ENCODE peak calls at places on chromosomes 16 and 17, in six cellular contexts. L is AG04450; R is CD4-positive, alpha-beta T cell; N is Caco-2; C is fibroblast of the aortic adventitia; E is progenitor cell of endocrine pancreas. V is an unnamed sample.

GRCh38 chr16:50265260-50265659 is 1.1 kb upstream of the ADCY7 start:
- DNase-seq in L (no peak), N (peak), R (peak), C (no peak), E (no peak), V (no peak)

GRCh38 chr17:61235821-61236197 is 163.8 kb upstream of the TBX2 start:
- DNase-seq in E (no peak), R (no peak), N (peak), C (peak), L (no peak), V (no peak)

GRCh38 chr17:61411944-61412859 is 12.6 kb downstream of the TBX2 start:
- DNase-seq in L (no peak), C (peak), N (peak), R (peak), E (peak), V (peak)

GRCh38 chr17:15659663-15660062 is 24.4 kb downstream of the TRIM16 start:
- DNase-seq in E (no peak), C (no peak), N (peak), L (no peak), R (no peak), V (no peak)

GRCh38 chr16:57689772-57690558 is 4.6 kb upstream of the DRC7 start:
- DNase-seq in E (no peak), N (no peak), L (no peak), R (peak), C (peak), V (no peak)

GRCh38 chr17:49071106-49071505 is 61.5 kb upstream of the B4GALNT2 start:
- DNase-seq in C (peak), N (no peak), L (no peak), R (no peak), E (no peak), V (no peak)

GRCh38 chr17:21275579-21276339 is 8.8 kb upstream of the MAP2K3 start:
- DNase-seq in C (peak), E (peak), N (peak), L (no peak), R (peak), V (peak)

GRCh38 chr17:81371910-81372760 is 23.1 kb upstream of the BAHCC1 start:
- DNase-seq in R (no peak), E (no peak), L (no peak), N (peak), C (peak), V (no peak)

GRCh38 chr16:12459401-12459791 is 344.3 kb downstream of the CPPED1 start:
- DNase-seq in L (no peak), N (no peak), E (no peak), C (no peak), R (no peak), V (no peak)

GRCh38 chr17:50331085-50331791 is 14.7 kb upstream of the XYLT2 start:
- DNase-seq in E (no peak), N (no peak), C (peak), R (no peak), L (peak), V (no peak)

GRCh38 chr17:80419255-80419654 is 4.3 kb downstream of the ENDOV start:
- DNase-seq in N (no peak), E (no peak), C (no peak), R (no peak), L (no peak), V (no peak)

GRCh38 chr16:2096853-2097620 is 38.7 kb downstream of the PKD1 start:
- DNase-seq in N (no peak), R (no peak), E (no peak), C (no peak), L (no peak), V (no peak)

GRCh38 chr16:8678068-8678927 is 3.9 kb downstream of the ABAT start:
- DNase-seq in L (peak), C (peak), R (no peak), N (peak), E (no peak), V (no peak)

GRCh38 chr16:72198021-72198420 is 26.1 kb upstream of the PMFBP1 start:
- DNase-seq in R (no peak), E (no peak), L (peak), N (no peak), C (peak), V (peak)

GRCh38 chr16:3363793-3364192 is 8.1 kb downstream of the OR2C1 start:
- DNase-seq in E (no peak), C (no peak), L (no peak), N (peak), R (no peak), V (no peak)

GRCh38 chr17:3879181-3879580 is 13.7 kb downstream of the CAMKK1 start:
- DNase-seq in N (no peak), E (no peak), C (peak), L (no peak), R (no peak), V (no peak)

GRCh38 chr17:69434164-69434579 is 19.7 kb downstream of the MAP2K6 start:
- DNase-seq in N (no peak), C (no peak), E (no peak), L (no peak), R (no peak), V (no peak)

GRCh38 chr16:48613061-48613957 is 3.3 kb upstream of the N4BP1 start:
- DNase-seq in E (no peak), R (peak), N (peak), L (peak), C (peak), V (no peak)

DNA sequence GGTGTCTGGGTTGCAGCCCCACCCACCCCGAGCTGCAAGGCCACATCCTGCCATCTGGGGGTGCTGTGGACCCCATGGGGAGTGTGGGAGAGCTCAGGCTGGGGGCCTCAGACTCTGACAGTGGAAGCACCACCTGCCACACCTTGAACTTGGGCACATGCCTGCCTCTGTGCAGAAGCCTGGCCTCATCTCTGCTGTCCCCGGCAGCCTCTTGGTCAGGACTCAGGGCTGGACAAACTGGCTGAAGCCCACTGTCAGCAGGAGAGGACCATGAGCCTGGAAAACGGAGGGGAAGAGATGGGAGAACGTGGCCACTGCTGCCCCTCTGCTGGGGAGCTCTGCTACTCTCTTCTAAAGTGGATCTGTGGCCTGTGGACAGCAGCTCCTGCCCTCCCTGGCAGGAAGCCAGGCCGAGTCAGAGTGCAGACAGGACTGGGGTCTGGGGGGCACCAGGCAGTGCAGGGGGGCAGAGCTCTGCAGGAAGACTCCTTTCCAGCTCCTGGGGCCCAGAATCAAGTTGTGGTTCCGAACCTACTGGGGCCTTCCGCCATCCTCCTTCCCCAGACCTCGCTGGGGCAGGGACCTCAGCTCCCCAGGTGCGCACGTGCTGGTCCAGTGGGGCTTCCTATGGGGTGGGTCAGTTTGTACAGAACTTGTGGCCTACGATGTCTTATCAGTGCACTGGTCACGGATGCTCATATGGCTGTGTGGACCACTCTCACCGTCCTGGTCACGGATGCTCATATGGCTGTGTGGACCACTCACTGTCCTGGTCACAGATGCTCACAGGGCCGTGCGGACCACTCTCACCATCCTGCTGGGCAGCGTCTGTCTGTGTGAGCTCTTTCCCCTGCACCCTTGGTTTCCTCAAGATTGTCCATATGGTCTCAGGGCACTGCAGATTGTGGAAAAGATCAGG is 207.7 kb downstream of the LAT start:
- DNase-seq in E (no peak), L (no peak), N (no peak), C (no peak), R (no peak), V (peak)
- TF ChIP-seq CTCF in E (peak), L (peak), N (no peak), C (peak), R (no peak), V (no peak)

GRCh38 chr16:10578474-10579316 is 1.7 kb downstream of the EMP2 start:
- DNase-seq in L (no peak), N (no peak), C (peak), E (no peak), R (no peak), V (no peak)
- TF ChIP-seq CTCF in L (no peak), N (no peak), C (no peak), E (no peak), R (no peak), V (no peak)

DNA sequence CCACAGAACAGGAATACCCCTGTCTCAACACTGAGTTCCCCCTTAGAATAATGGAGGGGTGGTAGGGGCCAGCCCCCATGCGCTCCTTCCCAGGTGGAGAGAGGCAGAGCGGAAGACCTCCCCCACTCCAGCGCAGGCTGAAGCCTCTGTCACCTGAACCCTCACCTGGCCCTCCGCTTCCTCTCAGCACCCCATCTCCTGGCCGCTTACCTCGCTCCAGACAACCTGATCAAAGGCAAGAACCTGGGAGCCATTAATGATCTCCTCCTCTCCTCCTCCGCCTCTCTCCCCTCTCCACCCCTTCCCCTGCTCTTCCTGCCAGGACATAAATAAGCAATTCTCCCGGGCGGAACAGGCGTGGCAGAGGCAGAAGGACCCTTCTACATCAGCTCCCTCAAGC is 110.2 kb upstream of the LHX1 start:
- DNase-seq in R (no peak), E (no peak), C (no peak), N (no peak), L (no peak), V (no peak)
- TF ChIP-seq CTCF in R (no peak), E (no peak), C (no peak), N (no peak), L (no peak), V (no peak)

GRCh38 chr17:74746922-74747321 is 1.5 kb upstream of the NHERF1 start:
- DNase-seq in E (no peak), C (no peak), N (peak), R (no peak), L (no peak), V (peak)

GRCh38 chr17:74749262-74750038 is 1.0 kb downstream of the NHERF1 start:
- DNase-seq in N (peak), C (no peak), E (no peak), L (no peak), R (no peak), V (no peak)

GRCh38 chr17:74750039-74750326 is 1.6 kb downstream of the NHERF1 start:
- DNase-seq in E (no peak), R (no peak), N (no peak), C (no peak), L (no peak), V (no peak)

GRCh38 chr17:74748279-74748528 is 224 bp upstream of the NHERF1 start:
- DNase-seq in R (peak), L (no peak), C (no peak), E (no peak), N (no peak), V (no peak)

GRCh38 chr17:74748529-74749261 is at the start of gene NHERF1:
- DNase-seq in N (peak), R (no peak), C (peak), E (peak), L (peak), V (peak)
- TF ChIP-seq CTCF in N (peak), R (no peak), C (peak), E (peak), L (peak), V (peak)

V was measured in mesothelial cell of epicardium.